ENCODE peak calls at places on chromosomes 4 and X, in five cellular contexts. O is neural crest cell, I is A549, Y is fibroblast of pulmonary artery, F is cardiac fibroblast. T is an unnamed sample.

GRCh38 chr4:48709920-48710319 is 70.2 kb downstream of the FRYL start:
- DNase-seq in Y (no peak), I (no peak), O (no peak), F (no peak), T (no peak)

GRCh38 chr4:172362569-172362968 is 549.4 kb downstream of the GALNTL6 start:
- DNase-seq in F (no peak), I (no peak), Y (no peak), O (no peak), T (no peak)

GRCh38 chr4:2954358-2955185 is 8.6 kb downstream of the NOP14 start:
- DNase-seq in O (no peak), I (no peak), F (no peak), Y (no peak), T (no peak)

GRCh38 chr4:11418610-11419009 is 10.1 kb downstream of the HS3ST1 start:
- DNase-seq in F (no peak), I (no peak), O (no peak), Y (no peak), T (no peak)

GRCh38 chrX:138858438-138858837 is 146.9 kb upstream of the FGF13 start:
- DNase-seq in Y (peak; percentile 10), F (peak; percentile 12), O (no peak), I (no peak), T (peak; percentile 89)

GRCh38 chr4:6206771-6207290 is 6.5 kb upstream of the JAKMIP1 start:
- DNase-seq in Y (no peak), O (no peak), F (no peak), I (no peak), T (no peak)

GRCh38 chr4:173532725-173533511 is 2.9 kb upstream of the HAND2 start:
- DNase-seq in O (no peak), Y (no peak), F (no peak), I (no peak), T (no peak)

GRCh38 chr4:36189511-36190226 is 54.6 kb downstream of the ARAP2 start:
- DNase-seq in Y (no peak), I (no peak), F (no peak), O (no peak), T (no peak)

GRCh38 chrX:141341341-141341740 is 99.0 kb upstream of the SPANXC start:
- DNase-seq in O (no peak), Y (peak; percentile 87), F (peak; percentile 80), I (peak; percentile 13), T (peak; percentile 61)

GRCh38 chrX:123731987-123732678 is 719 bp downstream of the THOC2 start:
- DNase-seq in O (peak; percentile 2), I (peak; percentile 27), Y (no peak), F (peak; percentile 34), T (peak; percentile 15)

GRCh38 chr4:20318899-20319291 is 67.2 kb downstream of the SLIT2 start:
- DNase-seq in O (no peak), I (no peak), F (no peak), Y (no peak), T (peak; percentile 4)

GRCh38 chrX:41029332-41029731 is 55.9 kb upstream of the USP9X start:
- DNase-seq in I (no peak), F (no peak), Y (no peak), O (no peak), T (peak; percentile 49)

GRCh38 chr4:535181-535923 is 36.3 kb downstream of the PIGG start:
- DNase-seq in Y (no peak), O (no peak), F (no peak), I (no peak), T (no peak)

GRCh38 chrX:274904-275475 is 6.2 kb upstream of the PLCXD1 start:
- DNase-seq in I (no peak), O (peak; percentile 41), F (peak; percentile 8), Y (no peak), T (no peak)

GRCh38 chrX:57925806-57926205 is 15.5 kb upstream of the ZXDA start:
- DNase-seq in F (no peak), Y (no peak), I (no peak), O (no peak), T (no peak)

GRCh38 chrX:54785901-54786300 is 12.2 kb downstream of the ITIH6 start:
- DNase-seq in O (no peak), F (peak; percentile 26), Y (peak; percentile 32), I (no peak), T (peak; percentile 35)

GRCh38 chr4:54687887-54688841 is 30.4 kb downstream of the KIT start:
- DNase-seq in I (no peak), F (no peak), O (no peak), Y (peak; percentile 6), T (no peak)

GRCh38 chr4:108360857-108361820 is 192.4 kb upstream of the LEF1 start:
- DNase-seq in F (peak; percentile 15), Y (peak; percentile 7), O (no peak), I (no peak), T (peak; percentile 13)

GRCh38 chr4:106450249-106450648 is 81.7 kb upstream of the GIMD1 start:
- DNase-seq in O (no peak), Y (peak; percentile 6), F (no peak), I (no peak), T (no peak)

GRCh38 chr4:164027805-164028204 is 533.3 kb downstream of the TMA16 start:
- DNase-seq in F (no peak), O (no peak), Y (no peak), I (no peak), T (no peak)

GRCh38 chr4:148542922-148543623 is 100.9 kb upstream of the NR3C2 start:
- DNase-seq in Y (no peak), I (no peak), F (no peak), O (no peak), T (no peak)

GRCh38 chr4:118967393-118967792 is 78.7 kb downstream of the SYNPO2 start:
- DNase-seq in O (no peak), I (no peak), Y (peak; percentile 85), F (peak; percentile 79), T (peak; percentile 82)

GRCh38 chr4:71550220-71551190 is 211.7 kb downstream of the SLC4A4 start:
- DNase-seq in Y (peak; percentile 32), I (no peak), F (peak; percentile 51), O (no peak), T (no peak)

GRCh38 chr4:165698272-165698671 is 174.8 kb upstream of the TLL1 start:
- DNase-seq in Y (no peak), O (no peak), I (no peak), F (no peak), T (no peak)

GRCh38 chr4:84905646-84906045 is 60.8 kb downstream of the WDFY3 start:
- DNase-seq in F (no peak), O (no peak), Y (no peak), I (no peak), T (no peak)

GRCh38 chr4:175330652-175331051 is 412.5 kb downstream of the ADAM29 start:
- DNase-seq in O (no peak), I (no peak), F (no peak), Y (peak; percentile 38), T (peak; percentile 73)

GRCh38 chr4:9765091-9765490 is 16.3 kb upstream of the DRD5 start:
- DNase-seq in I (no peak), Y (peak; percentile 42), F (peak; percentile 34), O (peak; percentile 32), T (peak; percentile 35)

GRCh38 chr4:61200195-61200990 is at the start of gene ADGRL3:
- DNase-seq in I (no peak), Y (peak; percentile 42), F (peak; percentile 48), O (peak; percentile 75), T (peak; percentile 38)

GRCh38 chr4:156547891-156548290 is 423.7 kb downstream of the PDGFC start:
- DNase-seq in O (no peak), I (no peak), Y (peak; percentile 11), F (peak; percentile 7), T (no peak)

GRCh38 chrX:116204947-116205346 is 34.4 kb downstream of the AGTR2 start:
- DNase-seq in O (no peak), Y (peak; percentile 41), I (peak; percentile 0), F (peak; percentile 30), T (peak; percentile 52)
- TF ChIP-seq CTCF in O (peak; percentile 90), Y (peak; percentile 61), I (peak; percentile 45), F (peak; percentile 45), T (peak; percentile 79)

DNA sequence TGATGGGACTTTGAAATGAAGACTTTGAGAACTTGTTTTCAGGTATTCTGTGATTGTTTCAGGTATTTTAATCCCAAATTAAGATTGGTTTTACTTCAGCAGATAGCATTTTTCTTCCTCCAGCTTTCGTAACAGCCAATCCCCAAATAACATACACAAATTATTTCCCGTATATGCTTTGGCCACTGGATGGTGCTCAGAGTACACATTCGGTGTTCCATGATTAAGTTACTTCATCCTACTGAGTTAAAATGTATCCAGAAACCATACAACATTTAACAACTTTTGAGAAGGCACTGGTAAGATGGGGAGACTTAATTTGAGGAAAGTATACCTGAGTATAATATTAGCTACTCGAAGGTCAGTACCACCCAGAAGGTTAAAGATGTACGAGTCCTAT is 233.4 kb upstream of the FAM47A start:
- DNase-seq in F (peak; percentile 59), O (peak; percentile 1), Y (peak; percentile 60), I (no peak), T (peak; percentile 59)
- TF ChIP-seq CTCF in F (peak; percentile 37), O (peak; percentile 70), Y (peak; percentile 38), I (no peak), T (peak; percentile 34)

GRCh38 chr4:86948276-86948675 is 13.5 kb downstream of the AFF1 start:
- DNase-seq in F (no peak), I (no peak), O (no peak), Y (no peak), T (no peak)

GRCh38 chr4:86944964-86945781 is 10.4 kb downstream of the AFF1 start:
- DNase-seq in Y (no peak), O (no peak), F (no peak), I (no peak), T (no peak)

GRCh38 chr4:86947494-86948120 is 12.8 kb downstream of the AFF1 start:
- DNase-seq in O (no peak), I (no peak), Y (no peak), F (no peak), T (no peak)

GRCh38 chr4:86950835-86951525 is 16.2 kb downstream of the AFF1 start:
- DNase-seq in F (no peak), I (no peak), O (no peak), Y (no peak), T (no peak)

GRCh38 chr4:86946868-86947493 is 12.2 kb downstream of the AFF1 start:
- DNase-seq in Y (no peak), O (no peak), I (no peak), F (no peak), T (no peak)
- TF ChIP-seq CTCF in Y (no peak), O (no peak), I (no peak), F (no peak), T (no peak)

GRCh38 chrX:16213970-16214369 is 46.7 kb downstream of the MAGEB17 start:
- DNase-seq in I (no peak), F (no peak), Y (no peak), O (no peak), T (no peak)

GRCh38 chrX:16212024-16212423 is 44.7 kb downstream of the MAGEB17 start:
- DNase-seq in O (no peak), I (no peak), F (no peak), Y (peak; percentile 16), T (peak; percentile 42)

GRCh38 chrX:16215660-16216059 is 48.4 kb downstream of the MAGEB17 start:
- DNase-seq in O (no peak), I (no peak), F (no peak), Y (no peak), T (no peak)

GRCh38 chrX:16208601-16209000 is 41.3 kb downstream of the MAGEB17 start:
- DNase-seq in I (no peak), O (no peak), Y (no peak), F (no peak), T (no peak)

DNA sequence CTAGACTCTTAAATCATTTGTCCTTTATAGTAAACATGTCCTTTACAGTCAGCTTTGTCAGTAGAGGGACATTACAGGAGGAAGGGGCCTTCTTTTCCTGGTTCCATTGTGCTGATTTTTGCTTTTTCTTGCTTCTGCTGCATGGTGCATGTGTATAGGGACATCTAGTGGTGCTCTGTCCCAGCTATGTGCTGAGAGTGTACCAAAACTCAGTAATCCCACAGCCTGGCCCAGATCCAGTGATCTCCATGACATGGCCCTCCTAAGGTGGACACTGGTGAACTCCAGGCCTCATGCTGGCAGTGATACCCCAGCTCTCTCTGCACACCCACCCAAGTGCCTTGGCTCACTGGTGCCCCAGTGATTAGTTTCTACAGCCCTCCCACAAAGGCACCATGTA is 45.2 kb downstream of the MAGEB17 start:
- DNase-seq in F (peak; percentile 26), I (no peak), Y (peak; percentile 37), O (no peak), T (peak; percentile 25)
- TF ChIP-seq CTCF in F (peak; percentile 37), I (peak; percentile 34), Y (peak; percentile 40), O (peak; percentile 40), T (peak; percentile 34)

T was measured in MCF 10A.